ENCODE peak calls at places on chromosome 21, in seven cellular contexts. X is AG04450, Q is brain microvascular endothelial cell, I is fibroblast of mammary gland, C is coronary artery, N is heart right ventricle, R is PC-9. M is an unnamed sample.

GRCh38 chr21:43312751-43313169 is 114.2 kb downstream of the SIK1 start:
- DNase-seq in Q (no peak), I (no peak), R (no peak), N (no peak), X (no peak), C (no peak), M (no peak)

GRCh38 chr21:28767523-28767922 is 225.2 kb downstream of the LTN1 start:
- DNase-seq in I (no peak), R (no peak), Q (no peak), X (no peak), N (no peak), C (no peak), M (no peak)

GRCh38 chr21:40421121-40421520 is 425.8 kb downstream of the DSCAM start:
- DNase-seq in I (no peak), X (no peak), Q (no peak), N (no peak), C (no peak), R (no peak), M (peak; percentile 94)

GRCh38 chr21:40765771-40766170 is 81.2 kb downstream of the DSCAM start:
- DNase-seq in Q (no peak), I (no peak), X (no peak), N (no peak), C (no peak), R (no peak), M (no peak)

GRCh38 chr21:40505681-40506080 is 341.3 kb downstream of the DSCAM start:
- DNase-seq in I (no peak), C (no peak), N (no peak), Q (no peak), R (no peak), X (no peak), M (no peak)

GRCh38 chr21:43313939-43314405 is 113.0 kb downstream of the SIK1 start:
- DNase-seq in X (no peak), I (no peak), R (no peak), C (no peak), N (no peak), Q (no peak), M (no peak)

GRCh38 chr21:39051561-39051949 is 131.7 kb downstream of the PSMG1 start:
- DNase-seq in Q (peak; percentile 37), R (no peak), X (no peak), C (no peak), N (no peak), I (peak; percentile 87), M (peak; percentile 99)

GRCh38 chr21:26844258-26845065 is 747 bp downstream of the ADAMTS1 start:
- DNase-seq in Q (peak; percentile 21), I (no peak), C (peak; percentile 82), N (peak; percentile 73), X (no peak), R (no peak), M (peak; percentile 52)

GRCh38 chr21:37917612-37918011 is 1.4 kb upstream of the KCNJ6 start:
- DNase-seq in Q (peak; percentile 46), R (no peak), N (no peak), I (peak; percentile 17), X (peak; percentile 10), C (no peak), M (peak; percentile 67)

GRCh38 chr21:38806942-38807284 is 1.2 kb downstream of the ETS2 start:
- DNase-seq in R (no peak), C (no peak), I (peak; percentile 53), Q (peak; percentile 24), N (no peak), X (no peak), M (no peak)

GRCh38 chr21:37869661-37870060 is 46.6 kb downstream of the KCNJ6 start:
- DNase-seq in N (no peak), R (no peak), Q (no peak), C (no peak), I (no peak), X (no peak), M (no peak)

GRCh38 chr21:19049567-19049966 is 646.0 kb upstream of the TMPRSS15 start:
- DNase-seq in I (no peak), C (no peak), R (no peak), Q (no peak), X (no peak), N (no peak), M (no peak)

GRCh38 chr21:29005696-29006095 is 13.0 kb upstream of the LTN1 start:
- DNase-seq in C (no peak), Q (no peak), N (no peak), R (no peak), X (no peak), I (peak; percentile 30), M (no peak)

GRCh38 chr21:38505654-38506523 is 7.6 kb upstream of the ERG start:
- DNase-seq in C (no peak), X (peak; percentile 46), Q (peak; percentile 80), I (peak; percentile 73), R (no peak), N (no peak), M (peak; percentile 81)

GRCh38 chr21:17931080-17931479 is 111.9 kb upstream of the C21orf91 start:
- DNase-seq in I (no peak), X (no peak), R (no peak), Q (no peak), C (no peak), N (no peak), M (no peak)

GRCh38 chr21:43611598-43612369 is 47.5 kb downstream of the HSF2BP start:
- DNase-seq in Q (peak; percentile 85), X (peak; percentile 82), I (peak; percentile 60), C (no peak), N (peak; percentile 67), R (no peak), M (peak; percentile 56)

GRCh38 chr21:44374601-44375280 is 21.3 kb downstream of the TRPM2 start:
- DNase-seq in C (peak; percentile 41), R (no peak), X (no peak), Q (no peak), N (no peak), I (no peak), M (no peak)

GRCh38 chr21:17139696-17140095 is 373.1 kb upstream of the CXADR start:
- DNase-seq in Q (no peak), N (no peak), R (no peak), I (peak; percentile 43), C (no peak), X (no peak), M (peak; percentile 8)

GRCh38 chr21:17733209-17733608 is 85.9 kb downstream of the C21orf91 start:
- DNase-seq in Q (no peak), N (no peak), C (no peak), R (no peak), I (no peak), X (no peak), M (no peak)

GRCh38 chr21:17612023-17612564 is 607 bp downstream of the BTG3 start:
- DNase-seq in X (no peak), C (peak; percentile 78), R (peak; percentile 43), N (peak; percentile 32), I (peak; percentile 45), Q (peak; percentile 18), M (peak; percentile 83)

GRCh38 chr21:25518491-25518911 is 88.8 kb downstream of the MRPL39 start:
- DNase-seq in R (no peak), Q (no peak), N (no peak), C (no peak), I (no peak), X (no peak), M (peak; percentile 55)

GRCh38 chr21:26811031-26811430 is 34.2 kb downstream of the ADAMTS1 start:
- DNase-seq in N (no peak), I (peak; percentile 56), C (no peak), R (no peak), X (no peak), Q (peak; percentile 63), M (no peak)

GRCh38 chr21:16492356-16492755 is 762.6 kb downstream of the USP25 start:
- DNase-seq in Q (no peak), N (no peak), R (no peak), I (no peak), X (no peak), C (no peak), M (no peak)

GRCh38 chr21:44267655-44268142 is 6.0 kb upstream of the DNMT3L start:
- DNase-seq in R (no peak), I (peak; percentile 5), Q (no peak), C (no peak), N (no peak), X (no peak), M (no peak)

GRCh38 chr21:38311765-38312164 is 55.0 kb downstream of the KCNJ15 start:
- DNase-seq in N (no peak), Q (no peak), X (no peak), C (no peak), I (peak; percentile 60), R (no peak), M (peak; percentile 30)

GRCh38 chr21:36310016-36310415 is 10.0 kb upstream of the MORC3 start:
- DNase-seq in C (no peak), Q (no peak), X (no peak), R (no peak), I (no peak), N (no peak), M (no peak)
- H3K4me3 ChIP-seq in C (no peak overlapping the region), Q (no peak overlapping the region), X (no peak overlapping the region), R (no peak overlapping the region), I (no peak overlapping the region), N (no peak overlapping the region), M (no peak overlapping the region)

GRCh38 chr21:30340714-30341573 is 3.5 kb upstream of the KRTAP27-1 start:
- DNase-seq in C (no peak), X (no peak), I (peak; percentile 47), Q (peak; percentile 46), R (no peak), N (no peak), M (peak; percentile 67)
- TF ChIP-seq CTCF in C (peak; percentile 44), X (peak; percentile 49), I (peak; percentile 86), Q (peak; percentile 90), R (peak; percentile 89), N (peak; percentile 80), M (peak; percentile 98)

GRCh38 chr21:33658919-33659318 is 16.6 kb downstream of the ITSN1 start:
- DNase-seq in N (no peak), Q (no peak), R (no peak), X (no peak), I (no peak), C (no peak), M (no peak)

GRCh38 chr21:33651965-33652680 is 9.8 kb downstream of the ITSN1 start:
- DNase-seq in R (no peak), N (no peak), C (no peak), Q (no peak), X (no peak), I (no peak), M (no peak)

GRCh38 chr21:33657124-33657842 is 15.0 kb downstream of the ITSN1 start:
- DNase-seq in N (no peak), R (no peak), C (no peak), I (no peak), X (no peak), Q (no peak), M (no peak)

GRCh38 chr21:33654412-33654811 is 12.1 kb downstream of the ITSN1 start:
- DNase-seq in X (no peak), N (no peak), C (no peak), Q (no peak), R (no peak), I (no peak), M (no peak)

GRCh38 chr21:33655591-33656221 is 13.4 kb downstream of the ITSN1 start:
- DNase-seq in I (peak; percentile 65), X (peak; percentile 88), R (peak; percentile 96), C (no peak), Q (peak; percentile 85), N (no peak), M (peak; percentile 95)
- H3K4me3 ChIP-seq in I (no peak overlapping the region), X (no peak overlapping the region), R (no peak overlapping the region), C (no peak overlapping the region), Q (no peak overlapping the region), N (no peak overlapping the region), M (no peak overlapping the region)

DNA sequence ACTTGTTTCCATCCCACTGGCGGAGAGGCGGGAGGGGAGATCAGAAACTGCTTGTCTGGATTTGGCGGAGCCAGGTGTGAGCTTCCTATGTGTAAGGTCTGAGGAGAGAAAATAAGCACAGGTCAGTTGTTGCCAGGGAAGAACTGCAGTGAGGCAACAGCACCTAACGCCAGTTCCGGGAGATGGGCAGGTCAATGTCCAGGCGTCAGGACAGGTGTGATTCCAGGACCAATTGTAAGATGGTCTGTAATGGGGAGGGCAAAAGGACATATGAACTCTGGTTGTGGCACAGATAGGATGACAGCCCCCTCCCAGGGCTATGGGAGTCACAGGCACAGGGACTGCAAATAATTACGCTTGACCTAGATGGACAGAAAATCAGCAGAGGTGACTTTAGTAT is 9.6 kb upstream of the KCNE1 start:
- DNase-seq in C (no peak), I (no peak), N (no peak), X (no peak), R (no peak), Q (no peak), M (no peak)
- TF ChIP-seq CTCF in C (no peak), I (no peak), N (no peak), X (no peak), R (no peak), Q (no peak), M (no peak)

M was measured in epithelial cell of esophagus.